ENCODE peak calls at places on chromosomes 1 and 21, in seven cellular contexts. I is epithelial cell of esophagus, E is PC-9, Y is HFF-Myc, X is SK-N-SH, C is heart left ventricle, O is uterus. K is an unnamed sample.

GRCh38 chr1:228194436-228194835 is 13.4 kb upstream of the OBSCN start:
- DNase-seq in E (no peak), Y (no peak), O (no peak), I (no peak), X (no peak), C (no peak), K (no peak)

GRCh38 chr21:43854773-43855633 is 10.0 kb upstream of the AGPAT3 start:
- DNase-seq in I (no peak), X (no peak), Y (no peak), O (no peak), E (no peak), C (peak), K (no peak)

GRCh38 chr1:212618466-212619210 is 10.1 kb downstream of the ATF3 start:
- DNase-seq in I (no peak), E (no peak), O (no peak), X (no peak), C (no peak), Y (no peak), K (no peak)

GRCh38 chr1:168285419-168285790 is 4.7 kb downstream of the TBX19 start:
- DNase-seq in O (no peak), C (no peak), E (peak), Y (no peak), X (no peak), I (peak), K (no peak)

GRCh38 chr1:147837845-147838363 is 64.7 kb upstream of the GJA8 start:
- DNase-seq in E (no peak), X (no peak), C (no peak), Y (no peak), O (no peak), I (no peak), K (no peak)

GRCh38 chr1:67213948-67214347 is 47.7 kb downstream of the IL23R start:
- DNase-seq in I (no peak), Y (no peak), O (no peak), C (no peak), X (no peak), E (no peak), K (no peak)

GRCh38 chr1:110042981-110043380 is 8.6 kb downstream of the STRIP1 start:
- DNase-seq in C (no peak), E (no peak), I (no peak), O (no peak), X (no peak), Y (no peak), K (no peak)

GRCh38 chr1:100306735-100307313 is 40.8 kb downstream of the RTCA start:
- DNase-seq in I (no peak), X (no peak), C (no peak), O (no peak), E (no peak), Y (no peak), K (no peak)

GRCh38 chr1:201703646-201704438 is 125.1 kb upstream of the IPO9 start:
- DNase-seq in O (peak), Y (no peak), X (peak), E (peak), C (peak), I (peak), K (no peak)

GRCh38 chr1:29810121-29811120 is 574.1 kb downstream of the PTPRU start:
- DNase-seq in Y (no peak), X (peak), C (no peak), E (no peak), I (no peak), O (no peak), K (no peak)

GRCh38 chr1:220487297-220487820 is 40.6 kb upstream of the MARK1 start:
- DNase-seq in C (no peak), I (peak), X (no peak), O (no peak), E (peak), Y (peak), K (no peak)

GRCh38 chr1:207282496-207283380 is 38.7 kb upstream of the CD55 start:
- DNase-seq in I (peak), X (no peak), O (no peak), E (peak), Y (no peak), C (no peak), K (no peak)

GRCh38 chr1:1665815-1666251 is 7.0 kb upstream of the CDK11B start:
- DNase-seq in O (no peak), X (peak), E (no peak), I (no peak), C (no peak), Y (no peak), K (no peak)

GRCh38 chr1:191888996-191889622 is 269.2 kb upstream of the RGS18 start:
- DNase-seq in Y (no peak), C (no peak), O (no peak), I (no peak), E (no peak), X (no peak), K (no peak)

GRCh38 chr1:46210561-46210960 is 7.4 kb downstream of the LURAP1 start:
- DNase-seq in E (no peak), Y (no peak), X (no peak), C (no peak), I (no peak), O (no peak), K (no peak)

GRCh38 chr1:204286841-204287387 is 72.8 kb downstream of the PLEKHA6 start:
- DNase-seq in X (peak), O (no peak), C (peak), Y (no peak), E (peak), I (no peak), K (no peak)

GRCh38 chr1:13730751-13731482 is 30.9 kb downstream of the PRDM2 start:
- DNase-seq in Y (no peak), C (no peak), O (no peak), E (no peak), I (peak), X (no peak), K (no peak)

GRCh38 chr1:10628685-10629084 is 153.9 kb downstream of the PEX14 start:
- DNase-seq in Y (no peak), C (peak), X (peak), O (peak), I (no peak), E (no peak), K (no peak)

GRCh38 chr1:47482783-47483182 is 44.9 kb downstream of the FOXD2 start:
- DNase-seq in X (no peak), C (no peak), E (no peak), O (no peak), I (no peak), Y (no peak), K (no peak)

GRCh38 chr21:44643911-44644310 is 2.3 kb upstream of the KRTAP10-11 start:
- DNase-seq in X (no peak), O (no peak), Y (no peak), E (no peak), C (no peak), I (no peak), K (no peak)

GRCh38 chr1:22750671-22751016 is 40.0 kb downstream of the EPHB2 start:
- DNase-seq in O (no peak), I (peak), X (no peak), C (no peak), E (peak), Y (no peak), K (peak)

GRCh38 chr1:162003825-162004205 is 19.9 kb downstream of the OLFML2B start:
- DNase-seq in E (peak), Y (peak), X (no peak), O (no peak), C (peak), I (peak), K (no peak)

GRCh38 chr1:207824691-207825090 is 72.8 kb downstream of the CD46 start:
- DNase-seq in C (no peak), E (no peak), I (peak), X (no peak), Y (no peak), O (peak), K (no peak)

GRCh38 chr21:41970751-41971653 is 17.2 kb upstream of the C2CD2 start:
- DNase-seq in Y (no peak), C (no peak), O (peak), X (no peak), I (no peak), E (no peak), K (no peak)

GRCh38 chr1:41480204-41481108 is 4.0 kb downstream of the EDN2 start:
- DNase-seq in X (no peak), E (no peak), C (peak), Y (no peak), I (no peak), O (no peak), K (no peak)

GRCh38 chr1:53049574-53049967 is 12.4 kb upstream of the PODN start:
- DNase-seq in I (no peak), E (no peak), X (no peak), Y (no peak), C (no peak), O (no peak), K (no peak)

GRCh38 chr1:117631361-117631760 is 25.5 kb downstream of the TENT5C start:
- DNase-seq in O (no peak), X (no peak), Y (no peak), E (no peak), C (no peak), I (no peak), K (no peak)

GRCh38 chr1:32876341-32877210 is 5.9 kb upstream of the FNDC5 start:
- DNase-seq in E (no peak), O (no peak), X (peak), C (peak), I (peak), Y (no peak), K (no peak)

GRCh38 chr1:167909691-167910180 is 4.2 kb downstream of the ADCY10 start:
- DNase-seq in X (no peak), C (no peak), Y (no peak), O (no peak), E (no peak), I (peak), K (no peak)

GRCh38 chr1:20234761-20235540 is 48.6 kb upstream of the PLA2G2C start:
- DNase-seq in O (no peak), E (peak), C (no peak), I (no peak), Y (no peak), X (no peak), K (no peak)

GRCh38 chr1:198520524-198521254 is 19.8 kb downstream of the ATP6V1G3 start:
- DNase-seq in I (peak), X (no peak), Y (no peak), O (no peak), C (no peak), E (no peak), K (no peak)

GRCh38 chr1:203291201-203292096 is 13.9 kb upstream of the BTG2 start:
- DNase-seq in Y (no peak), O (peak), E (no peak), X (no peak), C (no peak), I (no peak), K (no peak)

GRCh38 chr1:84299536-84300260 is 1.8 kb upstream of the SAMD13 start:
- DNase-seq in X (no peak), C (no peak), I (peak), E (no peak), O (no peak), Y (no peak), K (no peak)

GRCh38 chr1:21668232-21669032 is 725 bp downstream of the RAP1GAP start:
- DNase-seq in C (no peak), X (peak), Y (no peak), O (no peak), E (no peak), I (no peak), K (no peak)

GRCh38 chr1:21670059-21670881 is 1.1 kb upstream of the RAP1GAP start:
- DNase-seq in I (no peak), Y (no peak), X (no peak), E (no peak), O (peak), C (no peak), K (no peak)

GRCh38 chr1:21669033-21669286 is 197 bp downstream of the RAP1GAP start:
- DNase-seq in I (no peak), C (no peak), Y (no peak), E (no peak), O (no peak), X (no peak), K (no peak)

GRCh38 chr1:21670956-21671902 is 2.1 kb upstream of the RAP1GAP start:
- DNase-seq in C (no peak), Y (no peak), O (no peak), X (no peak), I (no peak), E (no peak), K (no peak)

DNA sequence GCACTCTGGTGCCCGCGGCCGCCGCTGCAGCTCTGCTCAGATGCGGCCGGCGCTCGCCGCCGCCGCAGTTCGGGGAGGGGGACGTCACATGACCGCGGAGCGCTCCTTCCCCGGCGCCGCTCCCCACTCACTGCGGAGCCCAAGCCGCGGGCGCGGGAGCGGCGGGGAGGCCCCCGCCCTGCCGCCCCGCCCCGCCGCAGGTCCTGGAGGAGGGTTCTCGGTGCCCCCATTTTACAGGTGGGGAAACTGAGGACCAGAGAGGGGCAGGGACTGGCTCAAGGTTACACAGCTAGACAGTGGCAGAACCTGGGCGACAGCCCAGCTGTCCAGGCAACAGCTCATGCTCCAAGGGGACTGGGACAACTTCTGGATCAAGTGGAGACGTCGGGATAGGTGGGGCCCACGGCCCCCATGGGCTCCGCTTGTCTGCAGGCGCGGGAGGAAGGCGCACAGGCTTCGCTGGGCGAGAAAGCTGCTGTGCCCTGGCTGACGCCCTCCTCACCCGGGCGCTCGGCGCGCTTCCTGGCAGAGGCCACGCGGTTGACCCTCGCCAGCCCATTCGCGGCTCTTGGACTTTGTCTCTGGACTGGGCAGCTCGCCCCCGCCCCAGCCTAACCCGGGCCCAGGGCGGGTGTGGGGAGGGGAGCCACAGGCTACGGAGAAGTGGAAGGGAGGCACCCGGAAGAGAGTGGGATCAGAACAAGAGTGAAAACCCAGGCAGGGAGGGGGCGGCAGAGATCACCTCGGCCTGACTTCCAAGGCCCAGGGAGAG is at the start of gene RAP1GAP:
- DNase-seq in Y (no peak), O (peak), E (no peak), C (no peak), I (peak), X (peak), K (no peak)
- H3K4me3 ChIP-seq in Y (no peak), O (peak), E (no peak), C (peak), I (no peak), X (no peak), K (no peak)

GRCh38 chr1:17043676-17044075 is 10.2 kb downstream of the SDHB start:
- DNase-seq in Y (no peak), E (no peak), X (no peak), I (no peak), O (no peak), C (no peak), K (no peak)

GRCh38 chr1:17045623-17046022 is 8.2 kb downstream of the SDHB start:
- DNase-seq in O (no peak), E (no peak), C (no peak), Y (no peak), X (no peak), I (no peak), K (no peak)

GRCh38 chr1:17045140-17045539 is 8.7 kb downstream of the SDHB start:
- DNase-seq in O (no peak), Y (no peak), C (no peak), I (peak), X (no peak), E (no peak), K (no peak)

GRCh38 chr1:17047924-17048323 is 5.9 kb downstream of the SDHB start:
- DNase-seq in I (no peak), X (no peak), Y (no peak), C (no peak), O (no peak), E (no peak), K (no peak)

DNA sequence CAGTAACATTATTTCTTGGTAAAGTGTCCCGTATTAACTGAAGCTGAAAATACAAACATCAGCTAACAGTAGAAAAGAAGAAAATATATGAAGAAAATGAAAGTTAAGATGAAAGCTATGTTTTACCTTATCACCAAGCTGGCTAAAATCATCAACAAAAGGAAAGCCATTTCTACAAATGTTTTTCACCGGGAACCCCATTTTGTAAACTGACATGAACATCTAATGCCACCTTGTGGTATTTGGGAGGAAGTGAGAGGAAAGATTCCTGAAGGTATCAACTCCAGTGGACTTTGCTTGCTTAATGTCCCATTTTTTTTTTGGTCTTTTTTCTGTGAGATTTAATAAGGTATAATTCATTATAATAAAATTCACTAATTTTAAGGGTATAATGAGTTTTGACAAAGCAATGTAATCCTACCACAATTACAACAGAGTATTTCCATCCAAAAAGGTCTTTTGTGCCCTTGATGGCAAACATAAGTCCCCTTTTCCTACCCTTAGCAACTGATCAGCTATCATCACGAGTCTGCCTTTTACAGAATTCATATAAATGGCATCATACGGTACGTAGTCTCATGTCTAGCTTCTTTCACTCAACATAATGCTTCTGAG is 7.7 kb downstream of the SDHB start:
- DNase-seq in E (peak), I (peak), O (no peak), Y (peak), C (no peak), X (peak), K (peak)
- H3K4me3 ChIP-seq in E (no peak), I (no peak), O (peak), Y (no peak), C (no peak), X (peak), K (no peak)

GRCh38 chr1:234770924-234771540 is 161.1 kb upstream of the IRF2BP2 start:
- DNase-seq in E (no peak), X (no peak), C (no peak), Y (no peak), I (no peak), O (no peak), K (no peak)

GRCh38 chr1:234770031-234770795 is 160.2 kb upstream of the IRF2BP2 start:
- DNase-seq in E (no peak), I (no peak), X (peak), Y (no peak), O (no peak), C (no peak), K (no peak)

GRCh38 chr1:234768171-234768568 is 158.2 kb upstream of the IRF2BP2 start:
- DNase-seq in X (no peak), O (no peak), E (no peak), C (no peak), Y (no peak), I (no peak), K (no peak)

GRCh38 chr1:234768569-234769283 is 158.7 kb upstream of the IRF2BP2 start:
- DNase-seq in X (no peak), C (no peak), E (no peak), O (no peak), I (no peak), Y (no peak), K (no peak)

DNA sequence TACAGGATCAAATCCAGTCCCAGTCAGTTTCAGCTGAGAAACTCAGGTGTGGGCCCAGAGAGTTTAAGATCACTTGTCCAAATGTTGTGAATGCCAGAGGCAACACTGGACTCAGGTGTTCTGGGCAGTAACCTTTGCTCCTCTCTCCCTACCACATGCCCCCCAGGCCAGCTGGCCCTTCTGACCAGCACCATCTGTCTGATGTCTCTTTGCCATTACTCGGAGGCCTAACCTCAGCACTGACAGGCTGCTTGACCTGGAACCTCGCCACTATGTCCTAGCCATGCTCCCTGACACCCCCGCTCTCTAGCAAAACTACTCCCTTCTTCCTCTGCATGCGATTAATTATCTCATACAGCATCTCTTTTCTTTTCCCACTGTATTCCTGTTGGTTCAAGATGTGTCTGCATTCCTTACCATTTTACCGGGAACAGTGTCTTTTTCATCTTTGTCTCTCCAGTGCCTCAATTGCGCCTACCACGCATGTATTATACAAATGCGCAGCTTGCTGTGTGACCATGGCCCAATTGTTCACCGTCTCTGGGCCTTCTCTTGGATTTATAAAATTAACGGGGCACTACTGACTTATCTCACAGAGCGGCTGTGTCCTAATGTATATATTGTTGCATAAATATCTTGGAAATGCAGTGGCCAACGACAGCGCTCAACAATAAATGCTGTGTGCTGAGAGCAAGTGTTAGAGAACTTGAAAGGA is 159.5 kb upstream of the IRF2BP2 start:
- DNase-seq in Y (no peak), I (no peak), X (no peak), C (no peak), O (no peak), E (no peak), K (no peak)
- H3K4me3 ChIP-seq in Y (no peak), I (no peak), X (no peak), C (no peak), O (no peak), E (no peak), K (no peak)

DNA sequence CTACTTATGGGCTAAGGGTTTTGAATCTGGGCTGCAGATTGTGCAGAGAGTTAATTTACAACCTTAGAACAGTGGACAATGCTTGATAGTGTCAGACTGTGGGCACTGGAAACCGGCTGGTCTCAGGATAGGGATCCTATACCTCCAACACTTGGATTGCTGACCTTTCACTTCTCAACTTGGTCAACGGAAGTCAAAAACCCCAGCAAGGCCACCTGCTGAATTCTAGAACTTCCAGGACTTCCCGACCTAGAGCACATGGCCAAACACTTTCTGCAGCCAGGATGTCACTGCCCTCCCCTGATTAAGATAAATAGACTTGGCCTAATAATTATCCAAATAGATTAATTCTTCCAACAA is 336 bp upstream of the DENND2D start:
- DNase-seq in O (no peak), X (no peak), Y (no peak), I (no peak), C (no peak), E (no peak), K (no peak)
- H3K4me3 ChIP-seq in O (no peak), X (no peak), Y (no peak), I (no peak), C (no peak), E (no peak), K (no peak)